ENCODE peak calls at places on chromosomes 3 and 15, in seven cellular contexts. One of them, this sample, is unnamed.
A peak's percentile ranks its signal among the peaks of the same experiment; 100 is the strongest.

GRCh38 chr3:129596194-129597086 is 10.0 kb downstream of the PLXND1 start:
- DNase-seq in H1: no peak
- DNase-seq in K562: peak; percentile 42
- DNase-seq in GM12878: no peak
- DNase-seq in HepG2: peak; percentile 91
- DNase-seq in SK-N-SH: peak; percentile 64
- DNase-seq in HCT116: no peak
- DNase-seq in this sample: no peak

GRCh38 chr3:77039606-77040553 is at the start of gene ROBO2:
- DNase-seq in HepG2: no peak
- DNase-seq in K562: peak; percentile 16
- DNase-seq in HCT116: no peak
- DNase-seq in GM12878: no peak
- DNase-seq in H1: peak; percentile 82
- DNase-seq in SK-N-SH: peak; percentile 81
- DNase-seq in this sample: peak; percentile 59

GRCh38 chr3:54042259-54042823 is 80.0 kb upstream of the CACNA2D3 start:
- DNase-seq in GM12878: no peak
- DNase-seq in HCT116: no peak
- DNase-seq in H1: no peak
- DNase-seq in SK-N-SH: no peak
- DNase-seq in HepG2: no peak
- DNase-seq in K562: no peak
- DNase-seq in this sample: peak; percentile 48

GRCh38 chr15:66644815-66645345 is 57.2 kb upstream of the SMAD6 start:
- DNase-seq in K562: no peak
- DNase-seq in HCT116: no peak
- DNase-seq in HepG2: no peak
- DNase-seq in H1: no peak
- DNase-seq in GM12878: no peak
- DNase-seq in SK-N-SH: no peak
- DNase-seq in this sample: no peak

GRCh38 chr3:173932624-173933023 is 535.1 kb downstream of the NLGN1 start:
- DNase-seq in HCT116: no peak
- DNase-seq in K562: no peak
- DNase-seq in HepG2: no peak
- DNase-seq in H1: no peak
- DNase-seq in GM12878: no peak
- DNase-seq in SK-N-SH: no peak
- DNase-seq in this sample: no peak

GRCh38 chr3:176155012-176155411 is 1042.3 kb downstream of the TBL1XR1 start:
- DNase-seq in HepG2: no peak
- DNase-seq in SK-N-SH: no peak
- DNase-seq in K562: no peak
- DNase-seq in H1: no peak
- DNase-seq in GM12878: no peak
- DNase-seq in HCT116: no peak
- DNase-seq in this sample: no peak

GRCh38 chr3:109023656-109024254 is 70.1 kb upstream of the GUCA1C start:
- DNase-seq in HCT116: peak; percentile 27
- DNase-seq in HepG2: peak; percentile 25
- DNase-seq in K562: peak; percentile 10
- DNase-seq in H1: no peak
- DNase-seq in SK-N-SH: peak; percentile 27
- DNase-seq in GM12878: peak; percentile 19
- DNase-seq in this sample: peak; percentile 27

GRCh38 chr3:72461787-72462186 is 386.5 kb downstream of the SHQ1 start:
- DNase-seq in SK-N-SH: no peak
- DNase-seq in HepG2: no peak
- DNase-seq in HCT116: no peak
- DNase-seq in H1: no peak
- DNase-seq in K562: no peak
- DNase-seq in GM12878: no peak
- DNase-seq in this sample: no peak

GRCh38 chr3:164683516-164683915 is 394.8 kb downstream of the SI start:
- DNase-seq in K562: no peak
- DNase-seq in HepG2: no peak
- DNase-seq in HCT116: no peak
- DNase-seq in SK-N-SH: no peak
- DNase-seq in H1: no peak
- DNase-seq in GM12878: no peak
- DNase-seq in this sample: no peak

GRCh38 chr3:49673715-49674490 is at the start of gene APEH:
- DNase-seq in HepG2: peak; percentile 96
- DNase-seq in HCT116: peak; percentile 97
- DNase-seq in GM12878: peak; percentile 95
- DNase-seq in SK-N-SH: peak; percentile 99
- DNase-seq in K562: peak; percentile 93
- DNase-seq in H1: peak; percentile 99
- DNase-seq in this sample: peak; percentile 97

GRCh38 chr3:194691481-194692281 is 6.0 kb downstream of the FAM43A start:
- DNase-seq in SK-N-SH: peak; percentile 83
- DNase-seq in HepG2: no peak
- DNase-seq in GM12878: peak; percentile 85
- DNase-seq in H1: no peak
- DNase-seq in HCT116: no peak
- DNase-seq in K562: no peak
- DNase-seq in this sample: no peak

GRCh38 chr15:82597815-82598214 is 49.3 kb downstream of the CPEB1 start:
- DNase-seq in H1: no peak
- DNase-seq in K562: no peak
- DNase-seq in SK-N-SH: no peak
- DNase-seq in HCT116: no peak
- DNase-seq in HepG2: no peak
- DNase-seq in GM12878: no peak
- DNase-seq in this sample: no peak

GRCh38 chr15:39585394-39585841 is 4.5 kb downstream of the THBS1 start:
- DNase-seq in SK-N-SH: no peak
- DNase-seq in K562: no peak
- DNase-seq in HCT116: no peak
- DNase-seq in GM12878: no peak
- DNase-seq in HepG2: no peak
- DNase-seq in H1: no peak
- DNase-seq in this sample: no peak

GRCh38 chr3:26118165-26118564 is 328.3 kb downstream of the OXSM start:
- DNase-seq in K562: no peak
- DNase-seq in HCT116: no peak
- DNase-seq in SK-N-SH: no peak
- DNase-seq in H1: peak; percentile 47
- DNase-seq in GM12878: no peak
- DNase-seq in HepG2: no peak
- DNase-seq in this sample: peak; percentile 54

GRCh38 chr3:104437131-104437750 is 929.5 kb upstream of the ALCAM start:
- DNase-seq in SK-N-SH: no peak
- DNase-seq in K562: no peak
- DNase-seq in HCT116: peak; percentile 38
- DNase-seq in H1: no peak
- DNase-seq in HepG2: no peak
- DNase-seq in GM12878: no peak
- DNase-seq in this sample: no peak

GRCh38 chr15:85542488-85542887 is 162.1 kb downstream of the AKAP13 start:
- DNase-seq in GM12878: no peak
- DNase-seq in SK-N-SH: no peak
- DNase-seq in H1: no peak
- DNase-seq in HepG2: no peak
- DNase-seq in HCT116: no peak
- DNase-seq in K562: no peak
- DNase-seq in this sample: no peak

GRCh38 chr15:60408438-60409105 is 10.8 kb upstream of the ANXA2 start:
- DNase-seq in SK-N-SH: no peak
- DNase-seq in HCT116: no peak
- DNase-seq in HepG2: peak; percentile 16
- DNase-seq in H1: no peak
- DNase-seq in GM12878: no peak
- DNase-seq in K562: no peak
- DNase-seq in this sample: no peak

GRCh38 chr15:33402640-33403039 is 91.9 kb downstream of the RYR3 start:
- DNase-seq in GM12878: no peak
- DNase-seq in HCT116: no peak
- DNase-seq in SK-N-SH: no peak
- DNase-seq in K562: no peak
- DNase-seq in HepG2: no peak
- DNase-seq in H1: no peak
- DNase-seq in this sample: no peak

DNA sequence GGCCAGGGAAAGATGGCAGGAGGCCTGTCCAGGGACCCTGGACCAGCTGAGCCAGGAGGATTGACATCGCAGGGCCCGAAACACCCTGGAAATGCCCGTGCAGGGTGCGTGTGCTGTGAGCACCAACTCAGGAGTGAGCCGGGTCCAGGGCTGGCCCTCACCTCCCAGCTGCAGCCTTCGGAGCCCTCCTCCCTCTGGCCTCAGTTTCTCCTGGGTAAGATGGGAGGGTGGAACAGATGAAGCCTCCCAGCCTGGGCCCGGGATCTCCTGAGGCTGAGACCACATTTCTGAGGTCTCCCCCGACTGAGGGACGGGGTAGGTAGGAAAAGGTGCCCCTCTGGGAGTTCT is 5.3 kb upstream of the CALML4 start:
- DNase-seq in H1: no peak
- DNase-seq in HCT116: no peak
- DNase-seq in HepG2: no peak
- DNase-seq in SK-N-SH: no peak
- DNase-seq in K562: no peak
- DNase-seq in GM12878: no peak
- DNase-seq in this sample: no peak
- H3K36me3 ChIP-seq in H1: no peaks in the 10 kb centered on the region
- H3K36me3 ChIP-seq in HCT116: no peaks in the 10 kb centered on the region
- H3K36me3 ChIP-seq in HepG2: peaks cover 15% of the 10 kb centered on the region
- H3K36me3 ChIP-seq in SK-N-SH: no peaks in the 10 kb centered on the region
- H3K36me3 ChIP-seq in K562: peaks cover 81% of the 10 kb centered on the region
- H3K36me3 ChIP-seq in GM12878: peaks cover 10% of the 10 kb centered on the region
- H3K36me3 ChIP-seq in this sample: peaks cover 81% of the 10 kb centered on the region

DNA sequence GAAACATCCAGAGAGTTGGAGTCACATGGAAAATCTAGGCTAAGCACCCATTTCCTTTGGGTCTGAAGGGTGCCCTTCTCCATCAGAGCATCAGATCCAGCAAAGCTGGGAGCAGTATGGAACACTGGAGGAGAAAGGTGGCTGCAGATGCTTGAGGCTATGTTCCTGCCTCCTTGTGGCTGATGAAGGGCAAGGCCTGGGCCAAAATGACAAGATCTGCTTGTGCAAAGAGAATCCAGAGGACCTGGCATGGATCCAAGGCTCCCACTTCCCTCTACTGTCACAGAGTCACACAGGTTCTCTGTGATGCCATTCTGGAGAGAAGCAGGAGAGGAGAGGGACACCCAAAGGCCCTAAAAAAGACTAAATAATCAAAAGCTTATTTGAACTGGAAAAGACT is 9.2 kb upstream of the ATP8B4 start:
- DNase-seq in K562: no peak
- DNase-seq in HepG2: no peak
- DNase-seq in GM12878: no peak
- DNase-seq in SK-N-SH: peak; percentile 7
- DNase-seq in H1: no peak
- DNase-seq in HCT116: no peak
- DNase-seq in this sample: no peak
- TF ChIP-seq YY1 in K562: no peak
- TF ChIP-seq YY1 in HepG2: no peak
- TF ChIP-seq YY1 in GM12878: no peak
- TF ChIP-seq YY1 in SK-N-SH: no peak
- TF ChIP-seq YY1 in H1: no peak
- TF ChIP-seq YY1 in HCT116: no peak
- TF ChIP-seq YY1 in this sample: no peak

GRCh38 chr3:42652251-42652610 is 1.3 kb upstream of the ZBTB47 start:
- DNase-seq in HCT116: no peak
- DNase-seq in SK-N-SH: no peak
- DNase-seq in H1: peak; percentile 51
- DNase-seq in HepG2: no peak
- DNase-seq in GM12878: no peak
- DNase-seq in K562: no peak
- DNase-seq in this sample: no peak
- H3K9ac ChIP-seq in HCT116: peak overlapping the region; percentile 86
- H3K9ac ChIP-seq in SK-N-SH: peak overlapping the region; percentile 41
- H3K9ac ChIP-seq in H1: no peak overlapping the region
- H3K9ac ChIP-seq in HepG2: peak overlapping the region; percentile 80
- H3K9ac ChIP-seq in GM12878: no peak overlapping the region
- H3K9ac ChIP-seq in K562: peak overlapping the region; percentile 94
- H3K9ac ChIP-seq in this sample: peak overlapping the region; percentile 91

GRCh38 chr3:57917611-57918010 is 90.6 kb upstream of the FLNB start:
- DNase-seq in H1: no peak
- DNase-seq in GM12878: no peak
- DNase-seq in SK-N-SH: no peak
- DNase-seq in HepG2: no peak
- DNase-seq in K562: no peak
- DNase-seq in HCT116: no peak
- DNase-seq in this sample: no peak
- H3K36me3 ChIP-seq in H1: peaks cover 22% of the 10 kb centered on the region
- H3K36me3 ChIP-seq in GM12878: peaks cover 3% of the 10 kb centered on the region
- H3K36me3 ChIP-seq in SK-N-SH: peaks cover 30% of the 10 kb centered on the region
- H3K36me3 ChIP-seq in HepG2: peaks cover 37% of the 10 kb centered on the region
- H3K36me3 ChIP-seq in K562: peaks cover 58% of the 10 kb centered on the region
- H3K36me3 ChIP-seq in HCT116: peaks cover 19% of the 10 kb centered on the region
- H3K36me3 ChIP-seq in this sample: peaks cover 45% of the 10 kb centered on the region